ENCODE peak calls at places on chromosomes 16 and 17, in eight cellular contexts. G is IMR-90; T is CD8-positive, alpha-beta T cell; O is heart left ventricle; H is left lung; M is astrocyte of the spinal cord; P is A549; X is tibial artery. Y is an unnamed sample.

GRCh38 chr17:57130708-57131461 is 45.8 kb downstream of the AKAP1 start:
- DNase-seq in G (peak), T (peak), O (peak), H (no peak), M (peak), P (peak), X (peak), Y (peak)

GRCh38 chr16:68486671-68487495 is 38.6 kb upstream of the SMPD3 start:
- DNase-seq in G (no peak), T (no peak), O (no peak), H (no peak), M (no peak), P (no peak), X (no peak), Y (no peak)

GRCh38 chr16:54194008-54194731 is 92.4 kb downstream of the IRX3 start:
- DNase-seq in G (no peak), T (no peak), O (peak), H (peak), M (peak), P (no peak), X (peak), Y (peak)

GRCh38 chr16:67158637-67159600 is 790 bp downstream of the TRADD start:
- DNase-seq in G (no peak), T (peak), O (no peak), H (peak), M (no peak), P (peak), X (no peak), Y (peak)

GRCh38 chr16:21275529-21275928 is 2.6 kb downstream of the CRYM start:
- DNase-seq in G (no peak), T (no peak), O (no peak), H (no peak), M (no peak), P (no peak), X (no peak), Y (no peak)

GRCh38 chr17:74642995-74643394 is 19.5 kb upstream of the CD300E start:
- DNase-seq in G (no peak), T (no peak), O (no peak), H (no peak), M (no peak), P (no peak), X (peak), Y (no peak)

GRCh38 chr16:88455610-88456355 is 2.7 kb downstream of the ZFPM1 start:
- DNase-seq in G (peak), T (peak), O (no peak), H (no peak), M (no peak), P (peak), X (no peak), Y (peak)

GRCh38 chr16:89172171-89172900 is 788 bp downstream of the CDH15 start:
- DNase-seq in G (no peak), T (no peak), O (no peak), H (peak), M (no peak), P (no peak), X (no peak), Y (no peak)

GRCh38 chr16:15747937-15748336 is 97.9 kb downstream of the NDE1 start:
- DNase-seq in G (no peak), T (no peak), O (no peak), H (no peak), M (no peak), P (no peak), X (no peak), Y (no peak)

GRCh38 chr17:39612935-39613465 is 5.3 kb upstream of the NEUROD2 start:
- DNase-seq in G (no peak), T (no peak), O (no peak), H (no peak), M (no peak), P (no peak), X (no peak), Y (no peak)

GRCh38 chr16:73219176-73219575 is 171.2 kb upstream of the ZFHX3 start:
- DNase-seq in G (no peak), T (no peak), O (no peak), H (no peak), M (no peak), P (no peak), X (no peak), Y (no peak)

GRCh38 chr17:78781339-78782304 is at the start of gene CYTH1:
- DNase-seq in G (no peak), T (peak), O (peak), H (peak), M (no peak), P (peak), X (peak), Y (peak)

GRCh38 chr16:12891836-12892235 is 9.6 kb upstream of the SHISA9 start:
- DNase-seq in G (no peak), T (no peak), O (no peak), H (no peak), M (no peak), P (no peak), X (no peak), Y (no peak)

GRCh38 chr17:18021372-18021771 is 17.6 kb downstream of the ATPAF2 start:
- DNase-seq in G (no peak), T (no peak), O (no peak), H (no peak), M (no peak), P (peak), X (no peak), Y (no peak)

GRCh38 chr17:12088035-12088434 is 67.4 kb downstream of the MAP2K4 start:
- DNase-seq in G (no peak), T (no peak), O (no peak), H (no peak), M (no peak), P (no peak), X (no peak), Y (no peak)

GRCh38 chr17:28744104-28744801 is 442 bp downstream of the TRAF4 start:
- DNase-seq in G (peak), T (peak), O (peak), H (peak), M (peak), P (peak), X (no peak), Y (peak)

GRCh38 chr16:586047-586644 is 3.7 kb upstream of the RAB40C start:
- DNase-seq in G (peak), T (no peak), O (no peak), H (no peak), M (no peak), P (no peak), X (no peak), Y (no peak)

GRCh38 chr17:74297941-74298340 is 23.9 kb downstream of the DNAI2 start:
- DNase-seq in G (no peak), T (no peak), O (no peak), H (peak), M (no peak), P (no peak), X (no peak), Y (peak)

GRCh38 chr16:81574168-81574567 is 129.6 kb downstream of the CMIP start:
- DNase-seq in G (no peak), T (no peak), O (no peak), H (no peak), M (no peak), P (no peak), X (no peak), Y (no peak)

GRCh38 chr17:50630524-50631194 is 4.0 kb upstream of the ABCC3 start:
- DNase-seq in G (no peak), T (peak), O (no peak), H (peak), M (no peak), P (peak), X (no peak), Y (peak)

GRCh38 chr16:10242076-10242475 is 59.8 kb upstream of the GRIN2A start:
- DNase-seq in G (no peak), T (no peak), O (no peak), H (no peak), M (no peak), P (no peak), X (no peak), Y (no peak)

GRCh38 chr17:50972579-50972978 is 106.4 kb upstream of the TOB1 start:
- DNase-seq in G (no peak), T (no peak), O (no peak), H (no peak), M (no peak), P (no peak), X (no peak), Y (no peak)

GRCh38 chr16:58021661-58022551 is 3.6 kb upstream of the MMP15 start:
- DNase-seq in G (peak), T (no peak), O (no peak), H (peak), M (peak), P (no peak), X (no peak), Y (peak)

GRCh38 chr17:28758411-28759121 is 14.8 kb downstream of the TRAF4 start:
- DNase-seq in G (no peak), T (no peak), O (no peak), H (no peak), M (no peak), P (no peak), X (peak), Y (no peak)

GRCh38 chr17:57445051-57445450 is 188.7 kb downstream of the MSI2 start:
- DNase-seq in G (no peak), T (no peak), O (no peak), H (no peak), M (peak), P (peak), X (no peak), Y (no peak)

GRCh38 chr17:5049314-5049819 is 14.1 kb upstream of the SLC52A1 start:
- DNase-seq in G (no peak), T (peak), O (no peak), H (no peak), M (no peak), P (no peak), X (no peak), Y (no peak)

DNA sequence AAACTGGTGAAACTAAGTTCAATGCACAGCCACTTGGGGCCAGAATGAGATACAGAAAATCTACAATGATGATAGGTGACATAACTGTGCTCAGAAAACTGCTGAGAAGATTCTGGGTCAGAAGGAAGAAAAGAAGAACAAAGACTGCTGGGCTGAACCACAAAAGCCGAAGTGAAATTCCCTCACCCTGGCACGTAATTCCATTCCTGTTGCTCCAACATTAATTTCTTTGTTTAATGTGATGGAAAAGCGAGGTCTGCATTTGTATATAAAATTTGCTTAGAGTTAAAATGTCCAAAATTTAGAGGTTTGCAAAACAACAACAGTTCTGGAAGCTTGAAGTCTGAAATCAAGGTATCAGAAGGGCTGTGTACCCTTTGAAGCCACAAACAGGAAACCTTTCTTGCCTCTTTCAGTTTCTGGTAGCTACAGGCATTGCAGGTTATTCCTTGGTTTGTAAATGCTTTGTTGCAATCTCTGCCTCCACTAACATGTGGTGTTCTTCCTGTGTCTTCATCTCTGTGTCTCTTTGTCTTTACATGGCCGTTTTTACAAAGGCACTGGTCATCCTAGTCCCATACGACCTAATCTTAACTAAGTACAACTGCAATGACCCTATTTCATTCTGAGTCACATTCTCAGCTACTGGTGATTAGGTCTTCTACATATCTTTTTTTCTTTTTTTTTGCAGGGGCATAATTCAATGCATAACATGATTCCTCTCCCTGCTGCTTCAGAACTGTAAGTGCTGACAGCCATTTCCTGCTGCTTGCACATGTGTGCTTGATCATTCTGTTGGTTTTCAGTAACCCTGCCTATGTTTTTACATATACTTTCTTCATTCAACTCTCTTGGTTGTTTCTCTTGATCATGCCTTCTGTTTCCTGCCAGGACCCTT is 603.0 kb upstream of the CDH8 start:
- DNase-seq in G (no peak), T (no peak), O (no peak), H (no peak), M (no peak), P (no peak), X (no peak), Y (no peak)
- TF ChIP-seq CTCF in G (no peak), T (no peak), O (no peak), H (no peak), M (no peak), P (no peak), X (no peak), Y (no peak)

DNA sequence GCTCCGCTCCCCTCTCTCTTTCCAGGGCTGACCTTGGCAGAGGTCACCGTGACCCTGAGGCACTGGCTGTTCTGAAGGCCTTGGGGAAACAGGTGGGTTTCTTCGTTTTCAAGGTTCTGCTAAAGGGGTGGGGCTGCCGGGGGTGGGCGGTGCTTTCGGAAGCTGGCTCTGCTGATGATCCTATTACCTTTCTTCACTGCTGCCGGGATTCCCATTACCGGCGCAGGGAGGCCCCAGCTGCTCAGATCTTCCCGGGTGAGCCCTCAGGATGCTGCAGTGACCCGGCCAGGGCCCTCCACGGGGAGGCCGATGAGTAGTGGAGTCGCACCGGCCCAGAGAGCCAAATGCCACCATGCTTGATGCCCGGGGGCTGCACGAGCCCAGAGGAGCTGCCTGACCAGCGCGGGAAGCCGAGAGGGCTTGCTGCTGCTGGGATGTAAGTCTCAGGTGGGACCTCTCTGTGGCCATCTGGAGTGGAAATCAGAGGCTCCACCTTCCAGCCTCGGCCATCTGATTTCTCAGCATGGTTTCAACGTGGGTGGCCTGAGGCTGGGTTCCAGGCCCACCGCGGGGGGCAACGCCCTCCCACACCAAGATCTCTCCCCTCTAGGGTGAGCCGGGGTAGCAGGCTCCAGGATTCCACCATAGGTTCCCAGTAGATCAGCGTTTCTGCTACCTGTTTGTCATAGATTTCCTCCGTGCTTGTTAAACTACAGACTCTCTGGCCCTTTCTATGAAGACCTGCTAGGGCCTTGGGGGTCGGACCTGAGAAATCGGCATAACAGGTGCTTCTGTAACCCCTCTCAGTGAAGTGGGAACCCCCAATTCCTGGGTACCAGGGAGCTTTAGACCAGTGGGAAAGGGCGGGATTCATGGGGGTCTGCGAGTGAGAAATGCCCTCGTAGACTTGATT is 21.6 kb upstream of the ADCY7 start:
- DNase-seq in G (no peak), T (no peak), O (no peak), H (peak), M (no peak), P (no peak), X (no peak), Y (peak)
- H3K4me3 ChIP-seq in G (no peak), T (peak), O (peak), H (peak), M (peak), P (peak), X (peak), Y (peak)

GRCh38 chr17:14731591-14731990 is 430.7 kb downstream of the HS3ST3B1 start:
- DNase-seq in G (no peak), T (no peak), O (no peak), H (no peak), M (no peak), P (no peak), X (no peak), Y (no peak)
- TF ChIP-seq CTCF in G (no peak), T (no peak), O (no peak), H (no peak), M (no peak), P (no peak), X (no peak), Y (no peak)

DNA sequence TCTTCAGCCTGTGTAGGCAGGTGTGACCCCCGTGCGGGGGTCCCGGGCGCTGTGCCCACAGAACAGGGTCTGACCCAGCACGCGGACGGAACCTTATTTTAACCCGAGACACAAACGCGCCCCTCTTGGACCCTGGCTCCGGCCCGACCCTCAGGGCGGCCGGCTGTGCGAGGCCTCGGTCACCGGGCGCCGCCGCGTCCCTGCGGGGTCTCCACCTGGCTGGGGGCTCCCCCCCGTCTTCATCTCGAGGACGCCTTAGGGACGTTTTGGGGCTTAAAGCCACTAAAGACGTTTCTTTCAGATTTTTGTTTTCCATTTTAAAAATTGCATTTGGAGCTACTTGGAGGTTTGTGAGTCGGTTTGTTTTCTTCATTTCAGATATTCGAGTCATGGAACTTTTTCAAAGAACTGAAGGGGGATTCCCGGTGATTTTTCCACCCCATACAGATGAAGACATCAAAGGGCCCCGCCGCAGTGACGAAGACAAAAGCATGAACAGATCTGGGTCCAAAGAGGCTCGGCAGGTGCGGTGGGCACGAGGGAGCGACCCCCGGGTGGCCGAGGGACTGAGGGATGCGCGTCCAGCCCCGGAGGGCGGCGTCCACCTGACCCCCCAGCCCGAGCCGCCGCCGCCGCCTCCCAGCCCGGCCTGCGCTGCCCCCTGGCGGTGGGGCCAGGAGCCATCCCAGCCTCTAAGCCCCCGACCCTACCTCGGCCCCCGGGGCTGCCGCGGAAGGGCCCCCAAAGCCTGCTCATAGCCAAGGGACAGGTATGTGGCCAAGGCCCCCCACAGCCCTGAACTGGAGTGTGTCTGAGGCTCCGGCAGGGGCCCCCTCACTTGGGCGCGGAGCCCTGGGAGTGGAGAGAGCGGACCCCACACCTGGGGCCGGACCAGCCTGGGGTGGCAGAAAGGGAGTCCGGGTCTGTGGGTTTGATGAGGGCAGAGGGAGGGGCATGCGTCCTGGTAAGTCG is 3.8 kb upstream of the CD7 start:
- DNase-seq in G (no peak), T (peak), O (no peak), H (peak), M (no peak), P (no peak), X (no peak), Y (peak)
- H3K4me3 ChIP-seq in G (no peak), T (peak), O (no peak), H (no peak), M (no peak), P (peak), X (no peak), Y (no peak)

DNA sequence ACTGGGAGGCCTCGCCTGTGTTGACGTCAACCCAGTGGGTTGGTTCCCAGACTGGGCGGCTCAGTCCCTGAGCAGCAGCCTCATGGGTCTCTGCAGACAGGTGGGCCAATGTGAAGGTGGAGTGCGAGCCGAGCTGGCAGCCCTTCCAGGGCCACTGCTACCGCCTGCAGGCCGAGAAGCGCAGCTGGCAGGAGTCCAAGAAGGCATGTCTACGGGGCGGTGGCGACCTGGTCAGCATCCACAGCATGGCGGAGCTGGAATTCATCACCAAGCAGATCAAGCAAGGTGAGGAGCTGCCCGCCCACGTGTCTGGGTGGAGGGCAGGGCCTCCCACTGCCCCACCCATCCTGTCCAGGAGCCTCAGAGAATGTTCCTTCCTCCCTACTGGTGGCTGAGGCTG is 44.1 kb downstream of the MRC2 start:
- DNase-seq in G (no peak), T (no peak), O (no peak), H (no peak), M (no peak), P (no peak), X (no peak), Y (peak)
- TF ChIP-seq CTCF in G (no peak), T (no peak), O (no peak), H (no peak), M (no peak), P (no peak), X (no peak), Y (no peak)

GRCh38 chr17:42457107-42457787 is 1.4 kb upstream of the ATP6V0A1 start:
- DNase-seq in G (no peak), T (no peak), O (no peak), H (no peak), M (no peak), P (no peak), X (no peak), Y (peak)
- H3K4me3 ChIP-seq in G (no peak), T (no peak), O (peak), H (peak), M (no peak), P (no peak), X (no peak), Y (no peak)